ENCODE peak calls at places on chromosomes 7 and 10, in ten cellular contexts. P is osteoblast, Q is H1, K is A549, G is AG04450, F is PC-3, V is body of pancreas, T is dorsolateral prefrontal cortex, R is lung, H is endothelial cell of umbilical vein. S is an unnamed sample.

GRCh38 chr10:92552310-92552709 is 21.6 kb downstream of the IDE start:
- DNase-seq in P (peak), Q (no peak), K (no peak), G (no peak), F (no peak), V (no peak), T (no peak), R (no peak), H (no peak), S (no peak)

GRCh38 chr7:100744605-100745004 is 11.2 kb downstream of the ZAN start:
- DNase-seq in P (peak), Q (no peak), K (no peak), G (no peak), F (no peak), V (no peak), T (no peak), R (no peak), H (no peak), S (no peak)

GRCh38 chr10:21811245-21811585 is 192.3 kb downstream of the DNAJC1 start:
- DNase-seq in P (no peak), Q (no peak), K (no peak), G (no peak), F (no peak), V (no peak), T (no peak), R (no peak), H (no peak), S (peak)

GRCh38 chr7:33563010-33563409 is 342.3 kb upstream of the BMPER start:
- DNase-seq in P (no peak), Q (no peak), K (no peak), G (no peak), F (no peak), V (no peak), T (no peak), R (no peak), H (no peak), S (no peak)

GRCh38 chr10:62996925-62997324 is 136.2 kb upstream of the NRBF2 start:
- DNase-seq in P (no peak), Q (no peak), K (no peak), G (no peak), F (no peak), V (peak), T (no peak), R (no peak), H (no peak), S (no peak)

GRCh38 chr10:114486938-114487814 is 82.9 kb upstream of the AFAP1L2 start:
- DNase-seq in P (no peak), Q (no peak), K (no peak), G (peak), F (peak), V (no peak), T (no peak), R (no peak), H (peak), S (peak)

GRCh38 chr7:133077394-133077793 is 4.5 kb downstream of the CHCHD3 start:
- DNase-seq in P (no peak), Q (no peak), K (no peak), G (no peak), F (no peak), V (no peak), T (no peak), R (no peak), H (no peak), S (no peak)

GRCh38 chr7:30977222-30977621 is 13.5 kb downstream of the GHRHR start:
- DNase-seq in P (no peak), Q (no peak), K (no peak), G (no peak), F (no peak), V (no peak), T (peak), R (no peak), H (no peak), S (no peak)

GRCh38 chr7:35969055-35969454 is 168.2 kb downstream of the SEPTIN7 start:
- DNase-seq in P (peak), Q (no peak), K (no peak), G (no peak), F (no peak), V (no peak), T (no peak), R (no peak), H (no peak), S (no peak)

GRCh38 chr7:112132123-112132694 is 74.0 kb downstream of the DOCK4 start:
- DNase-seq in P (no peak), Q (no peak), K (no peak), G (no peak), F (no peak), V (no peak), T (no peak), R (no peak), H (peak), S (no peak)

GRCh38 chr7:81007053-81007452 is 88.2 kb upstream of the SEMA3C start:
- DNase-seq in P (no peak), Q (no peak), K (no peak), G (no peak), F (no peak), V (no peak), T (no peak), R (no peak), H (no peak), S (no peak)

GRCh38 chr10:46534828-46535524 is 21.5 kb downstream of the GPRIN2 start:
- DNase-seq in P (no peak), Q (no peak), K (no peak), G (no peak), F (no peak), V (no peak), T (peak), R (no peak), H (no peak), S (no peak)

GRCh38 chr7:159280008-159280407 is 135.3 kb upstream of the VIPR2 start:
- DNase-seq in P (peak), Q (no peak), K (no peak), G (no peak), F (no peak), V (no peak), T (no peak), R (no peak), H (no peak), S (no peak)

GRCh38 chr7:157555921-157556320 is 219.1 kb downstream of the DNAJB6 start:
- DNase-seq in P (no peak), Q (no peak), K (no peak), G (no peak), F (no peak), V (no peak), T (no peak), R (no peak), H (no peak), S (no peak)

GRCh38 chr10:43259981-43260761 is 6.7 kb downstream of the RASGEF1A start:
- DNase-seq in P (peak), Q (no peak), K (no peak), G (no peak), F (peak), V (peak), T (no peak), R (no peak), H (no peak), S (peak)

GRCh38 chr7:111873963-111874693 is 311.8 kb upstream of the IMMP2L start:
- DNase-seq in P (no peak), Q (no peak), K (no peak), G (no peak), F (no peak), V (no peak), T (no peak), R (no peak), H (peak), S (no peak)

GRCh38 chr7:41501466-41501865 is 201.4 kb downstream of the INHBA start:
- DNase-seq in P (no peak), Q (no peak), K (no peak), G (no peak), F (no peak), V (no peak), T (no peak), R (no peak), H (no peak), S (no peak)

GRCh38 chr10:105837951-105838350 is 1196.9 kb downstream of the SORCS3 start:
- DNase-seq in P (no peak), Q (no peak), K (no peak), G (no peak), F (peak), V (no peak), T (no peak), R (no peak), H (no peak), S (peak)

GRCh38 chr7:17521437-17521836 is 223.0 kb downstream of the AHR start:
- DNase-seq in P (peak), Q (no peak), K (no peak), G (no peak), F (peak), V (no peak), T (no peak), R (no peak), H (peak), S (no peak)

GRCh38 chr10:13882112-13882711 is 295.4 kb downstream of the PRPF18 start:
- DNase-seq in P (peak), Q (peak), K (no peak), G (peak), F (peak), V (no peak), T (no peak), R (no peak), H (peak), S (peak)

GRCh38 chr10:61832866-61833481 is 68.5 kb upstream of the ARID5B start:
- DNase-seq in P (no peak), Q (no peak), K (no peak), G (no peak), F (peak), V (no peak), T (no peak), R (no peak), H (no peak), S (no peak)

GRCh38 chr10:7956508-7956907 is 98.0 kb upstream of the GATA3 start:
- DNase-seq in P (peak), Q (no peak), K (no peak), G (peak), F (peak), V (no peak), T (no peak), R (no peak), H (peak), S (peak)

GRCh38 chr7:50436133-50436802 is 13.9 kb downstream of the FIGNL1 start:
- DNase-seq in P (no peak), Q (no peak), K (no peak), G (peak), F (peak), V (no peak), T (no peak), R (no peak), H (peak), S (peak)

GRCh38 chr10:24681476-24682088 is 42.1 kb downstream of the ARHGAP21 start:
- DNase-seq in P (no peak), Q (no peak), K (no peak), G (no peak), F (no peak), V (no peak), T (no peak), R (no peak), H (peak), S (no peak)

GRCh38 chr7:79410345-79410744 is 43.1 kb downstream of the MAGI2 start:
- DNase-seq in P (no peak), Q (no peak), K (no peak), G (no peak), F (peak), V (no peak), T (no peak), R (no peak), H (no peak), S (peak)

GRCh38 chr7:121510302-121510701 is 114.2 kb upstream of the FAM3C start:
- DNase-seq in P (no peak), Q (peak), K (no peak), G (no peak), F (no peak), V (peak), T (no peak), R (no peak), H (no peak), S (no peak)
- TF ChIP-seq CTCF in P (no peak), Q (peak), K (no peak), G (no peak), F (no peak), V (peak), T (no peak), R (no peak), H (no peak), S (no peak)

GRCh38 chr10:78851652-78852051 is 217.1 kb upstream of the ZMIZ1 start:
- DNase-seq in P (no peak), Q (no peak), K (no peak), G (no peak), F (no peak), V (no peak), T (no peak), R (no peak), H (no peak), S (no peak)

GRCh38 chr10:78852856-78853255 is 215.9 kb upstream of the ZMIZ1 start:
- DNase-seq in P (no peak), Q (peak), K (peak), G (no peak), F (peak), V (peak), T (no peak), R (peak), H (peak), S (no peak)

GRCh38 chr10:78856421-78856820 is 212.3 kb upstream of the ZMIZ1 start:
- DNase-seq in P (no peak), Q (no peak), K (no peak), G (no peak), F (no peak), V (peak), T (peak), R (no peak), H (no peak), S (no peak)

GRCh38 chr10:78852447-78852846 is 216.3 kb upstream of the ZMIZ1 start:
- DNase-seq in P (no peak), Q (no peak), K (no peak), G (no peak), F (no peak), V (no peak), T (no peak), R (no peak), H (no peak), S (no peak)

GRCh38 chr10:78853864-78854263 is 214.9 kb upstream of the ZMIZ1 start:
- DNase-seq in P (no peak), Q (no peak), K (no peak), G (no peak), F (no peak), V (no peak), T (no peak), R (no peak), H (no peak), S (no peak)
- H3K27ac ChIP-seq in P (no peak), Q (no peak), K (no peak), G (no peak), F (no peak), V (no peak), T (no peak), R (no peak), H (no peak), S (no peak)

DNA sequence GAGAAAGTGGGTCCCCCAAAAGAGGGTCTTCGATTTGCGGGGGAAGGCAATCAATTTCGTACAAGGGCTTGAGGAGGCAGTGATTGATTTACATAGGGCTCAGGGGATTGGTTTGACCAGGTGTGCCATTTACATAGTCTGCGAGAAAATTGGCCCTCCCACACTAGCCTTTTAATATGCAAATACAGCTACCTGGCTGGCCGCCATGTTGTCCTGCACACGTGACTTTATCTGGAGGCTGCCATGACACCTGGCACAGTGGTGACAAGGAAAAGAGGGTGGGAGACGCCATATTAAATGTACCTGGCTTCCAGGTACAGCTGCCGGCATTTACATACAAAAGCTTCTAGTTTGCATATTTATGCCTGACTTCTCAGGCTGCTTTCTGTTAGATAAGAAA is 1577.2 kb upstream of the LRRTM3 start:
- DNase-seq in P (no peak), Q (no peak), K (no peak), G (no peak), F (no peak), V (no peak), T (no peak), R (no peak), H (no peak), S (no peak)
- TF ChIP-seq CTCF in P (no peak), Q (no peak), K (no peak), G (no peak), F (no peak), V (no peak), T (no peak), R (no peak), H (no peak), S (no peak)

DNA sequence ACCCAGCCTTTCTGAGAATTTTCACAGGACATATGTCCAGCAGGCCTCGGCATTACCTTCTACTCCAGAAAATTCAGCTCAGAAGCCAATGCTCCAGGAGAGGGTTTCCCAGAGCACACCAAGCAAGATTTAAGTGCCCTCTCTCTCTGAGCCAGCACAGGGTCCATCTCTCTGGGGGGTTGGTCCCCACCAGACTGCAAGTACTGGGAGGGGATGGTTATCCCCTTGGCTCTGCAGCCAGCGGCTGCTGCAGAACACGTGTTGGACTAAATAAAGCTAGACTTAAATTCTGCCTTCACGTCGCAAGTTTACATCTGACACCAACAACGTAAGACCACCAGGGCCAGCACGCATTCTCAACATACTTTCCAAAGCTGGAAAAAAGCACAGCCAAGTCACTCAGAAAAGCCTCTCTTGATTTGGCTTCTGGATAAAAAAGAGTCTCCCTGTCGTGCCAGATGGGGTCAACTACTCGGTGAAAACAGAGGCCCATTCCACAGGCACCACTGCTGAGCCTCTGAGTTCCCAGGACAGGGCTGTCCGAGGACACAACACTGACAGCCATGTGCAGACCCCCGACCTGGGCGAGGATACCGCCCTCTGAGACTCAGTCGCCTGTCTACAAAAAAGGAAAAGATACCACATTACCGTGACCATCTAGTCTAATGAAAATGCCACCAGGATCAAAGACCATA is 77.3 kb downstream of the CTBP2 start:
- DNase-seq in P (no peak), Q (no peak), K (no peak), G (no peak), F (no peak), V (no peak), T (no peak), R (no peak), H (no peak), S (no peak)
- H3K27ac ChIP-seq in P (peak), Q (no peak), K (peak), G (peak), F (no peak), V (peak), T (no peak), R (peak), H (peak), S (peak)

GRCh38 chr7:14886533-14886932 is 16.0 kb downstream of the DGKB start:
- DNase-seq in P (no peak), Q (no peak), K (no peak), G (no peak), F (no peak), V (no peak), T (no peak), R (no peak), H (no peak), S (no peak)
- TF ChIP-seq CTCF in P (no peak), Q (no peak), K (no peak), G (no peak), F (no peak), V (no peak), T (no peak), R (no peak), H (no peak), S (no peak)

GRCh38 chr10:97538839-97539238 is 33.7 kb upstream of the ANKRD2 start:
- DNase-seq in P (no peak), Q (no peak), K (no peak), G (no peak), F (peak), V (no peak), T (no peak), R (no peak), H (no peak), S (no peak)
- H3K27ac ChIP-seq in P (peak), Q (peak), K (peak), G (peak), F (no peak), V (no peak), T (peak), R (no peak), H (peak), S (peak)